ENCODE peak calls at places on chromosome 5, in seven cellular contexts. D, W, B, T, R, Y and S are unnamed samples.

GRCh38 chr5:14032944-14033343 is 88.5 kb upstream of the DNAH5 start:
- DNase-seq in D (no peak), W (no peak), B (no peak), T (no peak), R (no peak), Y (no peak), S (no peak)

GRCh38 chr5:180649297-180650039 is at the start of gene FLT4:
- DNase-seq in D (no peak), W (no peak), B (no peak), T (no peak), R (no peak), Y (no peak), S (no peak)

GRCh38 chr5:59275537-59276276 is 617.8 kb downstream of the PDE4D start:
- DNase-seq in D (no peak), W (no peak), B (no peak), T (no peak), R (no peak), Y (no peak), S (no peak)

GRCh38 chr5:112554089-112554977 is 135.3 kb upstream of the EPB41L4A start:
- DNase-seq in D (no peak), W (no peak), B (no peak), T (no peak), R (no peak), Y (no peak), S (no peak)

GRCh38 chr5:52725065-52725746 is 62.5 kb upstream of the ITGA1 start:
- DNase-seq in D (peak), W (peak), B (no peak), T (peak), R (peak), Y (no peak), S (no peak)

GRCh38 chr5:52491071-52491828 is 296.5 kb upstream of the ITGA1 start:
- DNase-seq in D (no peak), W (no peak), B (no peak), T (no peak), R (no peak), Y (no peak), S (no peak)

GRCh38 chr5:34005211-34005610 is 2.6 kb downstream of the AMACR start:
- DNase-seq in D (no peak), W (no peak), B (no peak), T (no peak), R (no peak), Y (no peak), S (no peak)

GRCh38 chr5:39214912-39215709 is 4.3 kb downstream of the FYB1 start:
- DNase-seq in D (no peak), W (peak), B (no peak), T (no peak), R (peak), Y (no peak), S (no peak)

GRCh38 chr5:108623826-108624225 is 123.9 kb upstream of the FER start:
- DNase-seq in D (no peak), W (no peak), B (no peak), T (no peak), R (no peak), Y (no peak), S (no peak)

GRCh38 chr5:10306806-10307205 is 896 bp downstream of the CMBL start:
- DNase-seq in D (no peak), W (no peak), B (no peak), T (no peak), R (no peak), Y (no peak), S (no peak)

GRCh38 chr5:154368041-154368800 is 77.6 kb upstream of the SAP30L start:
- DNase-seq in D (no peak), W (no peak), B (no peak), T (no peak), R (no peak), Y (no peak), S (no peak)

GRCh38 chr5:41414598-41414997 is 95.8 kb downstream of the PLCXD3 start:
- DNase-seq in D (no peak), W (no peak), B (no peak), T (no peak), R (no peak), Y (no peak), S (no peak)

GRCh38 chr5:54087436-54087835 is 222.9 kb downstream of the ARL15 start:
- DNase-seq in D (no peak), W (no peak), B (no peak), T (no peak), R (no peak), Y (no peak), S (no peak)

GRCh38 chr5:137751869-137752491 is 2.2 kb downstream of the HNRNPA0 start:
- DNase-seq in D (no peak), W (no peak), B (no peak), T (no peak), R (no peak), Y (no peak), S (no peak)

GRCh38 chr5:144276034-144276822 is 105.6 kb downstream of the KCTD16 start:
- DNase-seq in D (no peak), W (no peak), B (no peak), T (no peak), R (no peak), Y (no peak), S (no peak)

GRCh38 chr5:35120745-35121144 is 73.0 kb upstream of the AGXT2 start:
- DNase-seq in D (no peak), W (no peak), B (no peak), T (no peak), R (no peak), Y (no peak), S (no peak)

GRCh38 chr5:158456756-158457155 is 597.8 kb upstream of the CLINT1 start:
- DNase-seq in D (no peak), W (no peak), B (no peak), T (no peak), R (no peak), Y (no peak), S (no peak)

GRCh38 chr5:50655810-50656205 is 10.6 kb upstream of the PARP8 start:
- DNase-seq in D (no peak), W (no peak), B (no peak), T (no peak), R (no peak), Y (no peak), S (no peak)

GRCh38 chr5:109080896-109081295 is 328.9 kb downstream of the PJA2 start:
- DNase-seq in D (no peak), W (no peak), B (no peak), T (no peak), R (no peak), Y (no peak), S (no peak)

GRCh38 chr5:33939863-33940262 is 3.7 kb downstream of the RXFP3 start:
- DNase-seq in D (no peak), W (no peak), B (no peak), T (no peak), R (no peak), Y (no peak), S (no peak)

GRCh38 chr5:56917534-56917933 is 8.1 kb downstream of the SETD9 start:
- DNase-seq in D (no peak), W (no peak), B (no peak), T (no peak), R (no peak), Y (no peak), S (no peak)

GRCh38 chr5:56305551-56305950 is 72.4 kb upstream of the ANKRD55 start:
- DNase-seq in D (no peak), W (no peak), B (no peak), T (no peak), R (no peak), Y (no peak), S (no peak)

GRCh38 chr5:142295084-142295758 is 29.6 kb downstream of the SPRY4 start:
- DNase-seq in D (no peak), W (no peak), B (no peak), T (no peak), R (no peak), Y (no peak), S (no peak)

GRCh38 chr5:159051431-159052281 is 48.1 kb downstream of the EBF1 start:
- DNase-seq in D (no peak), W (no peak), B (peak), T (no peak), R (no peak), Y (no peak), S (no peak)

GRCh38 chr5:9540791-9541190 is 5.1 kb downstream of the SEMA5A start:
- DNase-seq in D (no peak), W (no peak), B (no peak), T (no peak), R (no peak), Y (no peak), S (no peak)

GRCh38 chr5:16489322-16489791 is 23.8 kb upstream of the ZNF622 start:
- DNase-seq in D (no peak), W (no peak), B (no peak), T (no peak), R (no peak), Y (no peak), S (no peak)

GRCh38 chr5:133222979-133223378 is 171.2 kb downstream of the HSPA4 start:
- DNase-seq in D (no peak), W (no peak), B (no peak), T (no peak), R (no peak), Y (no peak), S (no peak)

GRCh38 chr5:30401479-30402058 is 791.9 kb upstream of the CDH6 start:
- DNase-seq in D (no peak), W (no peak), B (no peak), T (no peak), R (no peak), Y (no peak), S (no peak)